ENCODE peak calls at places on chromosomes 7 and 10, in five cellular contexts. U, T, D, Y and J are unnamed samples.

GRCh38 chr7:139725077-139725476 is 52.7 kb downstream of the HIPK2 start:
- DNase-seq in U (peak), T (no peak), D (no peak), Y (peak), J (peak)

GRCh38 chr7:145868935-145869334 is 247.7 kb upstream of the CNTNAP2 start:
- DNase-seq in U (no peak), T (no peak), D (no peak), Y (no peak), J (no peak)

GRCh38 chr7:20998309-20998708 is 211.6 kb upstream of the SP8 start:
- DNase-seq in U (no peak), T (no peak), D (no peak), Y (no peak), J (no peak)

GRCh38 chr10:77291596-77292505 is 345.8 kb downstream of the KCNMA1 start:
- DNase-seq in U (no peak), T (no peak), D (no peak), Y (no peak), J (peak)

GRCh38 chr10:1240341-1240775 is 184.2 kb downstream of the WDR37 start:
- DNase-seq in U (no peak), T (no peak), D (no peak), Y (no peak), J (no peak)

GRCh38 chr7:5699951-5700384 is 81.5 kb downstream of the RNF216 start:
- DNase-seq in U (no peak), T (no peak), D (no peak), Y (no peak), J (peak)

GRCh38 chr7:17205850-17206353 is 92.5 kb upstream of the AHR start:
- DNase-seq in U (no peak), T (no peak), D (no peak), Y (no peak), J (no peak)

GRCh38 chr7:128082431-128082830 is 51.2 kb upstream of the LRRC4 start:
- DNase-seq in U (no peak), T (no peak), D (no peak), Y (no peak), J (no peak)

GRCh38 chr10:13271552-13272163 is 28.2 kb downstream of the PHYH start:
- DNase-seq in U (peak), T (peak), D (peak), Y (peak), J (peak)

GRCh38 chr10:48731654-48732053 is 47.0 kb downstream of the WDFY4 start:
- DNase-seq in U (no peak), T (no peak), D (no peak), Y (no peak), J (no peak)

GRCh38 chr10:7561216-7561893 is 105.4 kb downstream of the ITIH5 start:
- DNase-seq in U (no peak), T (peak), D (peak), Y (peak), J (peak)

GRCh38 chr7:131482800-131483199 is 73.6 kb downstream of the PODXL start:
- DNase-seq in U (no peak), T (no peak), D (no peak), Y (no peak), J (no peak)

GRCh38 chr10:5533098-5533731 is 8.5 kb downstream of the CALML3 start:
- DNase-seq in U (no peak), T (no peak), D (no peak), Y (no peak), J (no peak)

GRCh38 chr10:3987142-3987974 is 202.3 kb upstream of the KLF6 start:
- DNase-seq in U (no peak), T (no peak), D (no peak), Y (peak), J (no peak)

GRCh38 chr10:92720306-92721165 is 30.8 kb downstream of the HHEX start:
- DNase-seq in U (no peak), T (no peak), D (no peak), Y (peak), J (no peak)

GRCh38 chr10:11057018-11057417 is 39.3 kb downstream of the CELF2 start:
- DNase-seq in U (no peak), T (no peak), D (no peak), Y (no peak), J (no peak)

GRCh38 chr10:99828464-99828863 is 46.0 kb downstream of the ABCC2 start:
- DNase-seq in U (no peak), T (no peak), D (no peak), Y (no peak), J (no peak)

GRCh38 chr10:44164256-44164956 is 220.5 kb downstream of the CXCL12 start:
- DNase-seq in U (no peak), T (no peak), D (no peak), Y (no peak), J (no peak)

GRCh38 chr10:125230251-125230650 is 69.9 kb upstream of the CTBP2 start:
- DNase-seq in U (no peak), T (no peak), D (no peak), Y (no peak), J (no peak)

GRCh38 chr10:118687472-118687871 is 67.3 kb downstream of the CACUL1 start:
- DNase-seq in U (no peak), T (no peak), D (no peak), Y (no peak), J (no peak)

GRCh38 chr10:125448596-125448995 is 234.4 kb downstream of the TEX36 start:
- DNase-seq in U (peak), T (no peak), D (no peak), Y (no peak), J (peak)

GRCh38 chr7:8197994-8198698 is 63.8 kb downstream of the ICA1 start:
- DNase-seq in U (peak), T (no peak), D (no peak), Y (no peak), J (no peak)

GRCh38 chr10:129971381-129972144 is 7.5 kb upstream of the EBF3 start:
- DNase-seq in U (peak), T (peak), D (no peak), Y (peak), J (peak)
- TF ChIP-seq CTCF in U (peak), T (peak), D (peak), Y (peak), J (peak)

GRCh38 chr7:117479480-117480224 is at the start of gene CFTR:
- DNase-seq in U (peak), T (no peak), D (peak), Y (no peak), J (no peak)

GRCh38 chr7:117480978-117481377 is 1.2 kb downstream of the CFTR start:
- DNase-seq in U (peak), T (no peak), D (no peak), Y (no peak), J (peak)

GRCh38 chr7:117478796-117479479 is 887 bp upstream of the CFTR start:
- DNase-seq in U (peak), T (no peak), D (no peak), Y (no peak), J (peak)
- H3K4me3 ChIP-seq in U (peak), T (peak), D (no peak), Y (peak), J (peak)

GRCh38 chr10:15439381-15439837 is 68.3 kb upstream of the FAM171A1 start:
- DNase-seq in U (peak), T (peak), D (no peak), Y (peak), J (peak)
- TF ChIP-seq CTCF in U (no peak), T (peak), D (no peak), Y (peak), J (peak)

DNA sequence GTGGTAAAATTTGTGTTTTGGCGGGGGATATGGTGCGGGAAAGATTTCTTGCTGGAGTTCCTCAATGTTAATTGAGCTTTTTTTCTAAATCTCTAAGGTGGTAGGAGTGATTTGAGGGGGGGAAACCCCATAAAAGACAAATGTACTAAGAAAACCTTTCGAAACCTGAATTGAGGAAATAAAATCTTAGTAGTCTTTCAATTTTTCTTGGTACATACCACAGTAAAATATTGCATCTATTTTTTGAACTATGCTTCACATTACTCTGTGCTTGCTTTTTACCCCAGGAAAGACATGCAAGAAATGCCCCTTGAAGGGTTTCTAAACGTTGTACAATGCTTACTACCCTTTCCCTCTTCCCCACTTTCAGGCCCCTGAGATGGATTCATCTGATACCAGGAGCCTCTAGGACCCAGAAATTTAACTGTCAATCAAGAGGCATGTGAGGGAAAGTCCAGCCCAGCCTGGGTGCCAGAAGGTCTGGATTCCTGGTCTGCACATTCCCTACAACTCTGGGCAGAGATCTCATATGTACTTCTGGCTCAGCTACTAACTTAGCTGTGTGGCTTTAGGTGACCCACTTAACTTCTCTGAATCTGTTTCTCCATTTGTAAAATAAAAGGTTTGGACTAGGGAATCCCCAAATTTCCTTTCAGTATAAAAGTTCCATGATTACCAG is 5.8 kb upstream of the PDCD4 start:
- DNase-seq in U (no peak), T (no peak), D (no peak), Y (peak), J (peak)
- H3K4me3 ChIP-seq in U (no peak), T (no peak), D (no peak), Y (no peak), J (no peak)

DNA sequence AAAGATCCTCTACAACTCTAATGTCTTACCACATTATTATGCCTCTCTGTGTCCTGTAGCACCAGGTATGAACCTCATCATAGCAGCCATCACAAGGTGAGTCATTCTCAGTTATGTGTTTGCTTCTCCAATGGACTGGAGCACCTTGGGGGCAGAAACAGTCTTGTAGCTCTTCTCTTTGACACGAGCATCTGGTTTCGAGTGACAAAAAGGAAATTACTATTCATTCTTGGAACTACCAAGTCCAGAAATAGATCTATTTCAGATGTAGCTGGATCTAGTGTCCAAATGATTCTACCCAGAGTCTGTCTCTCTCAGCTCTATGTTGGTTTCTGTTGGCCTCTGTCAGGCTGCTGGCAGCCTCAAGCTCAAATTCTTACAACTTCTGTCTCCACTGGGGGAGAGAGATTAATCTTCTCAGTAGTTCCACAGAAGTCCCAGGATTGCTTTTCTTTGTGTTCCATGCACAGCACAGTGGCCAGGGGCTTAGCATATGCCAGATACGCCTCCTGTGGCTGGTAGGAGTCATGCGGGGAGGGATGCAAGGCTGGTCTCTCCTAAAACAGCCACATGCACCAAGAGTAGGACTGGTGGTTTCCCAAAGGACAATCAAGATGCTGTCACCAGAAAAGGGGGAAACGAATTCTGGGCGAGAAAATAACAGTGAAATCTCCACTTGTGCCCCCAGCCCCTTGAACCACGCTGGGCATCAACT is 37.2 kb upstream of the PAPSS2 start:
- DNase-seq in U (no peak), T (no peak), D (no peak), Y (no peak), J (no peak)
- TF ChIP-seq CTCF in U (no peak), T (no peak), D (no peak), Y (no peak), J (peak)

GRCh38 chr7:12508005-12508404 is 62.5 kb upstream of the SCIN start:
- DNase-seq in U (no peak), T (no peak), D (no peak), Y (no peak), J (no peak)

GRCh38 chr7:12504144-12504543 is 66.4 kb upstream of the SCIN start:
- DNase-seq in U (no peak), T (no peak), D (no peak), Y (no peak), J (no peak)

GRCh38 chr7:12508554-12508953 is 62.0 kb upstream of the SCIN start:
- DNase-seq in U (no peak), T (no peak), D (no peak), Y (no peak), J (no peak)
- H3K4me3 ChIP-seq in U (no peak), T (no peak), D (no peak), Y (no peak), J (no peak)

GRCh38 chr10:72334832-72335393 is 19.8 kb downstream of the DNAJB12 start:
- DNase-seq in U (peak), T (peak), D (peak), Y (peak), J (peak)
- TF ChIP-seq CTCF in U (no peak), T (no peak), D (no peak), Y (peak), J (peak)